ENCODE peak calls at places on chromosome 17, in nine cellular contexts. L is CD4-positive, alpha-beta memory T cell; E is body of pancreas; S is neuronal stem cell; P is aorta; B is smooth muscle cell of the brain vasculature; Q is pancreas; R is fibroblast of lung; M is transverse colon. Y is an unnamed sample.

GRCh38 chr17:60170835-60171752 is 21.3 kb downstream of the CA4 start:
- DNase-seq in L (no peak), E (no peak), S (no peak), P (no peak), B (no peak), Q (no peak), R (no peak), M (no peak), Y (no peak)

GRCh38 chr17:78532922-78533640 is 44.1 kb downstream of the DNAH17 start:
- DNase-seq in L (no peak), E (no peak), S (no peak), P (peak; percentile 44), B (no peak), Q (no peak), R (peak; percentile 7), M (no peak), Y (no peak)

GRCh38 chr17:78607061-78607460 is 29.9 kb upstream of the DNAH17 start:
- DNase-seq in L (no peak), E (no peak), S (peak; percentile 8), P (no peak), B (no peak), Q (no peak), R (no peak), M (no peak), Y (no peak)

GRCh38 chr17:80892900-80893603 is 98.6 kb upstream of the CHMP6 start:
- DNase-seq in L (peak; percentile 25), E (no peak), S (no peak), P (no peak), B (peak; percentile 23), Q (peak; percentile 40), R (peak; percentile 76), M (no peak), Y (peak; percentile 71)

GRCh38 chr17:82479602-82480001 is 21.1 kb downstream of the NARF start:
- DNase-seq in L (no peak), E (no peak), S (no peak), P (no peak), B (no peak), Q (no peak), R (no peak), M (no peak), Y (no peak)

GRCh38 chr17:19996502-19996901 is 12.7 kb upstream of the SPECC1 start:
- DNase-seq in L (no peak), E (no peak), S (no peak), P (no peak), B (no peak), Q (no peak), R (no peak), M (no peak), Y (no peak)

GRCh38 chr17:70687421-70687820 is 518.1 kb downstream of the KCNJ2 start:
- DNase-seq in L (no peak), E (no peak), S (no peak), P (no peak), B (no peak), Q (no peak), R (no peak), M (no peak), Y (no peak)

GRCh38 chr17:55305321-55306087 is 40.7 kb downstream of the HLF start:
- DNase-seq in L (no peak), E (no peak), S (no peak), P (no peak), B (no peak), Q (no peak), R (no peak), M (no peak), Y (no peak)

GRCh38 chr17:55606431-55606830 is 95.2 kb upstream of the SMIM36 start:
- DNase-seq in L (no peak), E (no peak), S (no peak), P (no peak), B (no peak), Q (no peak), R (peak; percentile 21), M (no peak), Y (no peak)